ENCODE peak calls at places on chromosomes 1 and 21, in ten cellular contexts. One of them, this sample, is unnamed.

GRCh38 chr21:45747802-45748445 is 104.4 kb downstream of the PCBP3 start:
- ATAC-seq in Panc1: peak; percentile 38
- ATAC-seq in T-cell: no peak
- ATAC-seq in lower lobe of right lung: no peak
- ATAC-seq in naive thymus-derived CD8-positive, alpha-beta T cell: no peak
- ATAC-seq in activated B cell treated with CpG ODN at 0.5 μM for 24 hours: no peak
- ATAC-seq in aorta: no peak
- ATAC-seq in Right ventricle myocardium inferior: no peak
- ATAC-seq in psoas muscle: peak; percentile 96
- ATAC-seq in IMR-90: peak; percentile 94
- ATAC-seq in this sample: peak; percentile 63

GRCh38 chr1:199734186-199734585 is 293.3 kb upstream of the NR5A2 start:
- ATAC-seq in Panc1: no peak
- ATAC-seq in T-cell: no peak
- ATAC-seq in lower lobe of right lung: no peak
- ATAC-seq in naive thymus-derived CD8-positive, alpha-beta T cell: no peak
- ATAC-seq in activated B cell treated with CpG ODN at 0.5 μM for 24 hours: no peak
- ATAC-seq in aorta: no peak
- ATAC-seq in Right ventricle myocardium inferior: no peak
- ATAC-seq in psoas muscle: no peak
- ATAC-seq in IMR-90: no peak
- ATAC-seq in this sample: no peak

GRCh38 chr1:214280386-214281029 is 451 bp upstream of the SMYD2 start:
- ATAC-seq in Panc1: peak; percentile 71
- ATAC-seq in T-cell: peak; percentile 28
- ATAC-seq in lower lobe of right lung: peak; percentile 45
- ATAC-seq in naive thymus-derived CD8-positive, alpha-beta T cell: peak; percentile 68
- ATAC-seq in activated B cell treated with CpG ODN at 0.5 μM for 24 hours: peak; percentile 9
- ATAC-seq in aorta: peak; percentile 42
- ATAC-seq in Right ventricle myocardium inferior: no peak
- ATAC-seq in psoas muscle: peak; percentile 15
- ATAC-seq in IMR-90: peak; percentile 14
- ATAC-seq in this sample: peak; percentile 13

GRCh38 chr21:38220270-38220737 is 36.5 kb upstream of the KCNJ15 start:
- ATAC-seq in Panc1: no peak
- ATAC-seq in T-cell: no peak
- ATAC-seq in lower lobe of right lung: peak; percentile 33
- ATAC-seq in naive thymus-derived CD8-positive, alpha-beta T cell: no peak
- ATAC-seq in activated B cell treated with CpG ODN at 0.5 μM for 24 hours: no peak
- ATAC-seq in aorta: no peak
- ATAC-seq in Right ventricle myocardium inferior: no peak
- ATAC-seq in psoas muscle: no peak
- ATAC-seq in IMR-90: no peak
- ATAC-seq in this sample: no peak

GRCh38 chr1:31739281-31739853 is 24.8 kb downstream of the ADGRB2 start:
- ATAC-seq in Panc1: no peak
- ATAC-seq in T-cell: peak; percentile 88
- ATAC-seq in lower lobe of right lung: peak; percentile 19
- ATAC-seq in naive thymus-derived CD8-positive, alpha-beta T cell: peak; percentile 72
- ATAC-seq in activated B cell treated with CpG ODN at 0.5 μM for 24 hours: peak; percentile 95
- ATAC-seq in aorta: no peak
- ATAC-seq in Right ventricle myocardium inferior: no peak
- ATAC-seq in psoas muscle: no peak
- ATAC-seq in IMR-90: no peak
- ATAC-seq in this sample: peak; percentile 86

GRCh38 chr1:160161965-160162705 is 10.7 kb downstream of the ATP1A4 start:
- ATAC-seq in Panc1: peak; percentile 69
- ATAC-seq in T-cell: no peak
- ATAC-seq in lower lobe of right lung: no peak
- ATAC-seq in naive thymus-derived CD8-positive, alpha-beta T cell: no peak
- ATAC-seq in activated B cell treated with CpG ODN at 0.5 μM for 24 hours: peak; percentile 25
- ATAC-seq in aorta: peak; percentile 19
- ATAC-seq in Right ventricle myocardium inferior: peak; percentile 43
- ATAC-seq in psoas muscle: peak; percentile 81
- ATAC-seq in IMR-90: peak; percentile 74
- ATAC-seq in this sample: peak; percentile 19

GRCh38 chr1:2448098-2448445 is 28.0 kb upstream of the PLCH2 start:
- ATAC-seq in Panc1: peak; percentile 23
- ATAC-seq in T-cell: no peak
- ATAC-seq in lower lobe of right lung: no peak
- ATAC-seq in naive thymus-derived CD8-positive, alpha-beta T cell: no peak
- ATAC-seq in activated B cell treated with CpG ODN at 0.5 μM for 24 hours: no peak
- ATAC-seq in aorta: no peak
- ATAC-seq in Right ventricle myocardium inferior: no peak
- ATAC-seq in psoas muscle: no peak
- ATAC-seq in IMR-90: no peak
- ATAC-seq in this sample: no peak

GRCh38 chr1:207424570-207425131 is 29.5 kb upstream of the CR2 start:
- ATAC-seq in Panc1: peak; percentile 66
- ATAC-seq in T-cell: no peak
- ATAC-seq in lower lobe of right lung: no peak
- ATAC-seq in naive thymus-derived CD8-positive, alpha-beta T cell: no peak
- ATAC-seq in activated B cell treated with CpG ODN at 0.5 μM for 24 hours: peak; percentile 86
- ATAC-seq in aorta: no peak
- ATAC-seq in Right ventricle myocardium inferior: no peak
- ATAC-seq in psoas muscle: no peak
- ATAC-seq in IMR-90: no peak
- ATAC-seq in this sample: no peak

GRCh38 chr1:239255628-239256160 is 130.7 kb upstream of the CHRM3 start:
- ATAC-seq in Panc1: no peak
- ATAC-seq in T-cell: no peak
- ATAC-seq in lower lobe of right lung: no peak
- ATAC-seq in naive thymus-derived CD8-positive, alpha-beta T cell: no peak
- ATAC-seq in activated B cell treated with CpG ODN at 0.5 μM for 24 hours: no peak
- ATAC-seq in aorta: no peak
- ATAC-seq in Right ventricle myocardium inferior: no peak
- ATAC-seq in psoas muscle: no peak
- ATAC-seq in IMR-90: no peak
- ATAC-seq in this sample: no peak

GRCh38 chr21:44943005-44943685 is 3.3 kb downstream of the SLX9 start:
- ATAC-seq in Panc1: no peak
- ATAC-seq in T-cell: no peak
- ATAC-seq in lower lobe of right lung: no peak
- ATAC-seq in naive thymus-derived CD8-positive, alpha-beta T cell: no peak
- ATAC-seq in activated B cell treated with CpG ODN at 0.5 μM for 24 hours: no peak
- ATAC-seq in aorta: no peak
- ATAC-seq in Right ventricle myocardium inferior: no peak
- ATAC-seq in psoas muscle: no peak
- ATAC-seq in IMR-90: no peak
- ATAC-seq in this sample: no peak

GRCh38 chr1:112399456-112399855 is 3.4 kb downstream of the CTTNBP2NL start:
- ATAC-seq in Panc1: no peak
- ATAC-seq in T-cell: no peak
- ATAC-seq in lower lobe of right lung: no peak
- ATAC-seq in naive thymus-derived CD8-positive, alpha-beta T cell: no peak
- ATAC-seq in activated B cell treated with CpG ODN at 0.5 μM for 24 hours: peak; percentile 28
- ATAC-seq in aorta: no peak
- ATAC-seq in Right ventricle myocardium inferior: no peak
- ATAC-seq in psoas muscle: no peak
- ATAC-seq in IMR-90: no peak
- ATAC-seq in this sample: no peak

GRCh38 chr1:31396633-31397351 is 16.2 kb upstream of the SERINC2 start:
- ATAC-seq in Panc1: no peak
- ATAC-seq in T-cell: no peak
- ATAC-seq in lower lobe of right lung: no peak
- ATAC-seq in naive thymus-derived CD8-positive, alpha-beta T cell: no peak
- ATAC-seq in activated B cell treated with CpG ODN at 0.5 μM for 24 hours: no peak
- ATAC-seq in aorta: no peak
- ATAC-seq in Right ventricle myocardium inferior: no peak
- ATAC-seq in psoas muscle: no peak
- ATAC-seq in IMR-90: peak; percentile 37
- ATAC-seq in this sample: no peak

GRCh38 chr1:228809621-228810313 is 74.5 kb downstream of the RHOU start:
- ATAC-seq in Panc1: no peak
- ATAC-seq in T-cell: peak; percentile 46
- ATAC-seq in lower lobe of right lung: peak; percentile 78
- ATAC-seq in naive thymus-derived CD8-positive, alpha-beta T cell: no peak
- ATAC-seq in activated B cell treated with CpG ODN at 0.5 μM for 24 hours: no peak
- ATAC-seq in aorta: no peak
- ATAC-seq in Right ventricle myocardium inferior: no peak
- ATAC-seq in psoas muscle: no peak
- ATAC-seq in IMR-90: no peak
- ATAC-seq in this sample: peak; percentile 72

GRCh38 chr21:37784591-37785318 is 131.5 kb downstream of the KCNJ6 start:
- ATAC-seq in Panc1: no peak
- ATAC-seq in T-cell: no peak
- ATAC-seq in lower lobe of right lung: no peak
- ATAC-seq in naive thymus-derived CD8-positive, alpha-beta T cell: no peak
- ATAC-seq in activated B cell treated with CpG ODN at 0.5 μM for 24 hours: no peak
- ATAC-seq in aorta: no peak
- ATAC-seq in Right ventricle myocardium inferior: no peak
- ATAC-seq in psoas muscle: no peak
- ATAC-seq in IMR-90: no peak
- ATAC-seq in this sample: no peak

GRCh38 chr1:242542271-242542670 is 17.8 kb upstream of the PLD5 start:
- ATAC-seq in Panc1: no peak
- ATAC-seq in T-cell: no peak
- ATAC-seq in lower lobe of right lung: no peak
- ATAC-seq in naive thymus-derived CD8-positive, alpha-beta T cell: no peak
- ATAC-seq in activated B cell treated with CpG ODN at 0.5 μM for 24 hours: no peak
- ATAC-seq in aorta: no peak
- ATAC-seq in Right ventricle myocardium inferior: no peak
- ATAC-seq in psoas muscle: no peak
- ATAC-seq in IMR-90: no peak
- ATAC-seq in this sample: no peak

GRCh38 chr21:44482581-44483287 is 27.4 kb downstream of the LRRC3 start:
- ATAC-seq in Panc1: no peak
- ATAC-seq in T-cell: no peak
- ATAC-seq in lower lobe of right lung: no peak
- ATAC-seq in naive thymus-derived CD8-positive, alpha-beta T cell: no peak
- ATAC-seq in activated B cell treated with CpG ODN at 0.5 μM for 24 hours: no peak
- ATAC-seq in aorta: no peak
- ATAC-seq in Right ventricle myocardium inferior: no peak
- ATAC-seq in psoas muscle: no peak
- ATAC-seq in IMR-90: no peak
- ATAC-seq in this sample: no peak

GRCh38 chr1:31980835-31981782 is 32.6 kb upstream of the KHDRBS1 start:
- ATAC-seq in Panc1: no peak
- ATAC-seq in T-cell: peak; percentile 21
- ATAC-seq in lower lobe of right lung: no peak
- ATAC-seq in naive thymus-derived CD8-positive, alpha-beta T cell: peak; percentile 22
- ATAC-seq in activated B cell treated with CpG ODN at 0.5 μM for 24 hours: peak; percentile 63
- ATAC-seq in aorta: no peak
- ATAC-seq in Right ventricle myocardium inferior: no peak
- ATAC-seq in psoas muscle: no peak
- ATAC-seq in IMR-90: no peak
- ATAC-seq in this sample: peak; percentile 13

GRCh38 chr1:100309863-100310262 is 42.4 kb upstream of the CDC14A start:
- ATAC-seq in Panc1: no peak
- ATAC-seq in T-cell: no peak
- ATAC-seq in lower lobe of right lung: no peak
- ATAC-seq in naive thymus-derived CD8-positive, alpha-beta T cell: no peak
- ATAC-seq in activated B cell treated with CpG ODN at 0.5 μM for 24 hours: no peak
- ATAC-seq in aorta: no peak
- ATAC-seq in Right ventricle myocardium inferior: no peak
- ATAC-seq in psoas muscle: no peak
- ATAC-seq in IMR-90: no peak
- ATAC-seq in this sample: no peak

This sample was measured in activated T-helper 17 cell treated with anti-CD3 and anti-CD28 coated beads, Interleukin-2, amount 50 U/mL, for 72 hours.